ENCODE peak calls at places on chromosome 1, in five cellular contexts. M is HepG2, O is K562, R is GM23338, Y is GM12878. V is an unnamed sample.

GRCh38 chr1:230458509-230458908 is 32.4 kb upstream of the PGBD5 start:
- DNase-seq in M (no peak), O (no peak), R (no peak), Y (no peak), V (no peak)

GRCh38 chr1:109864960-109865611 is 45.6 kb upstream of the CSF1 start:
- DNase-seq in M (no peak), O (no peak), R (no peak), Y (no peak), V (no peak)

GRCh38 chr1:39701092-39701460 is 9.8 kb upstream of the HPCAL4 start:
- DNase-seq in M (no peak), O (no peak), R (peak), Y (no peak), V (no peak)

GRCh38 chr1:160961419-160961818 is 6.8 kb upstream of the ITLN2 start:
- DNase-seq in M (peak), O (no peak), R (peak), Y (no peak), V (no peak)

GRCh38 chr1:214445846-214446614 is 105.4 kb downstream of the PTPN14 start:
- DNase-seq in M (no peak), O (no peak), R (no peak), Y (no peak), V (no peak)

GRCh38 chr1:33060579-33061083 is 20.3 kb upstream of the AZIN2 start:
- DNase-seq in M (no peak), O (no peak), R (no peak), Y (no peak), V (peak)

GRCh38 chr1:31822766-31823165 is 6.9 kb upstream of the SPOCD1 start:
- DNase-seq in M (no peak), O (no peak), R (no peak), Y (no peak), V (no peak)

GRCh38 chr1:109242387-109242786 is 7.0 kb upstream of the CELSR2 start:
- DNase-seq in M (no peak), O (no peak), R (no peak), Y (no peak), V (no peak)

GRCh38 chr1:60431593-60431992 is 358.0 kb upstream of the C1orf87 start:
- DNase-seq in M (no peak), O (no peak), R (no peak), Y (no peak), V (no peak)

GRCh38 chr1:183604811-183605210 is 14.6 kb upstream of the NCF2 start:
- DNase-seq in M (no peak), O (no peak), R (no peak), Y (no peak), V (no peak)

GRCh38 chr1:47901001-47901575 is 96.1 kb downstream of the TRABD2B start:
- DNase-seq in M (no peak), O (no peak), R (no peak), Y (no peak), V (no peak)

GRCh38 chr1:52752427-52752826 is 26.2 kb downstream of the ZYG11B start:
- DNase-seq in M (no peak), O (no peak), R (no peak), Y (no peak), V (no peak)

GRCh38 chr1:66247415-66248208 is 286.3 kb upstream of the SGIP1 start:
- DNase-seq in M (no peak), O (no peak), R (no peak), Y (no peak), V (no peak)

GRCh38 chr1:181124206-181124825 is 35.8 kb downstream of the IER5 start:
- DNase-seq in M (no peak), O (no peak), R (no peak), Y (no peak), V (no peak)

GRCh38 chr1:198258491-198258890 is 101.7 kb downstream of the NEK7 start:
- DNase-seq in M (no peak), O (no peak), R (no peak), Y (peak), V (no peak)

GRCh38 chr1:174815474-174815908 is 184.3 kb upstream of the CACYBP start:
- DNase-seq in M (no peak), O (no peak), R (no peak), Y (no peak), V (no peak)

GRCh38 chr1:247518613-247518891 is 17.7 kb downstream of the OR2C3 start:
- DNase-seq in M (no peak), O (no peak), R (no peak), Y (no peak), V (no peak)

GRCh38 chr1:41428736-41429640 is 55.5 kb downstream of the EDN2 start:
- DNase-seq in M (no peak), O (no peak), R (no peak), Y (no peak), V (no peak)

GRCh38 chr1:153488731-153489130 is 28.3 kb upstream of the S100A7 start:
- DNase-seq in M (no peak), O (no peak), R (no peak), Y (no peak), V (no peak)

GRCh38 chr1:109882288-109883245 is 28.1 kb upstream of the CSF1 start:
- DNase-seq in M (peak), O (peak), R (no peak), Y (no peak), V (no peak)

GRCh38 chr1:154329152-154329521 is 3.8 kb downstream of the ATP8B2 start:
- DNase-seq in M (no peak), O (no peak), R (peak), Y (no peak), V (no peak)

GRCh38 chr1:53328490-53329182 is 766 bp upstream of the LRP8 start:
- DNase-seq in M (no peak), O (no peak), R (peak), Y (no peak), V (no peak)

GRCh38 chr1:156006666-156007376 is 13.9 kb downstream of the SSR2 start:
- DNase-seq in M (no peak), O (no peak), R (peak), Y (no peak), V (no peak)

GRCh38 chr1:156001682-156002171 is 19.0 kb downstream of the SSR2 start:
- DNase-seq in M (no peak), O (peak), R (no peak), Y (no peak), V (no peak)

GRCh38 chr1:156004843-156005593 is 15.7 kb downstream of the SSR2 start:
- DNase-seq in M (no peak), O (no peak), R (no peak), Y (no peak), V (no peak)

GRCh38 chr1:156001021-156001681 is 19.6 kb downstream of the SSR2 start:
- DNase-seq in M (peak), O (no peak), R (no peak), Y (no peak), V (no peak)

DNA sequence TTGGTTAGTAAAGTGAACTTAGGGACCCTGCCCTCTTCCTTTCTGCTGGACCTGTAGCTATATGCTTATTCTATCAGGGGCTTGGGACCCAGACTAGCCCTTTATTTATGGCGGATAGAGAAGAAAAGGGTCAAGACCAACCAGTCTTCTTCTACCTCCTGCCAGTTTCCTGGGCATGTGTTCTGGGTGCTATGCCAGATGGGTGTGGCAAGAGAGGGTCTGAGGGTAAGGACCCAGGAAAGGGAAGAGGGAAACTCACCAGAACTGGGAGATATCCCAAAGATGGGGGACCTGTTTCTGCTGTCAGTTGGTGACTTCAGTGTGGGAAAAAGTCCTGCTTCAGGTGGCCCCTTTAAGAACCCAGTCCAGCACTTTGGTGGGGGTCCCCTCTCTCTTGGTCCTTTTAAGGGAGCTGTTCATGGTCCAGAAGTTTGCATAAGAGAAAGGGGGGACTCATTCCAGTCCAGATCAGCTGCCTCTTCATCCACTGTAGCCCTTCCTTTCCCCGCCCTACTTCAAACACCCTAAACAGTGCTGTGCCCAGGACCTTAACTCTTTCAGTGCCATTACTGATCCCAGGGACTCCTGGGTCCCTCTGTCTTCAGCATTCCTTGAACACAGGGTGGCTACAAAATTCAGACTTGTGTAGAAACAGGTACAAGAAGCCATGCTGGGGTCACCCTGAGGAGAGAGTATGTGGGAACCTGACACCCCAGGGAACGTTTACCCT is 18.4 kb downstream of the SSR2 start:
- DNase-seq in M (no peak), O (no peak), R (no peak), Y (no peak), V (no peak)
- H3K4me3 ChIP-seq in M (peak), O (no peak), R (no peak), Y (no peak), V (peak)

GRCh38 chr1:18734001-18734400 is 103.4 kb downstream of the PAX7 start:
- DNase-seq in M (no peak), O (no peak), R (no peak), Y (no peak), V (no peak)

GRCh38 chr1:18734461-18735368 is 104.1 kb downstream of the PAX7 start:
- DNase-seq in M (no peak), O (no peak), R (no peak), Y (no peak), V (no peak)

GRCh38 chr1:18736958-18737357 is 106.3 kb downstream of the PAX7 start:
- DNase-seq in M (no peak), O (no peak), R (no peak), Y (no peak), V (no peak)

GRCh38 chr1:18738126-18738525 is 107.5 kb downstream of the PAX7 start:
- DNase-seq in M (no peak), O (no peak), R (no peak), Y (no peak), V (no peak)

GRCh38 chr1:18735369-18735997 is 104.8 kb downstream of the PAX7 start:
- DNase-seq in M (no peak), O (no peak), R (no peak), Y (no peak), V (no peak)
- TF ChIP-seq JUNB in M (no peak), O (no peak), R (no peak), Y (no peak), V (no peak)

DNA sequence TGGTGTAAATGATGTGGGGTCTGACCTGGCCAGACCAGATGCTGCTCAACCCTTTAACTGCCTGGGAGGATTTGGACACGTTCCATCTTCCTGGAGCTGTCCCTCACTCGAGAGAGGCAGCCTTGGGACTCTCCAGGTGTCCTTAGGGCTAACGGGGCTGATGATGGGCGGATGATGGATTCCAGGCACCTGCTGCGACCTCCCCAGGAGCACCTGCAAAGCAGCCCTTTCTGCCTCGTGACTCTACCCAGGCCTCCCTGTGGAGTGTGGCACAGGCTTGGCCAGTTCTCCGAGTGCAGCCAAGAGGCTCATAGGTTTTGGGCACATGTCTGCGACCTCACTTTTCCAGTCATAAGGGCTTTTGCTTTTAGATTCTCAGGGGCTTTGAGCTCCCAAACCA is 12.3 kb upstream of the TRIM17 start:
- DNase-seq in M (no peak), O (no peak), R (no peak), Y (no peak), V (no peak)
- H3K4me3 ChIP-seq in M (no peak), O (no peak), R (no peak), Y (no peak), V (no peak)

DNA sequence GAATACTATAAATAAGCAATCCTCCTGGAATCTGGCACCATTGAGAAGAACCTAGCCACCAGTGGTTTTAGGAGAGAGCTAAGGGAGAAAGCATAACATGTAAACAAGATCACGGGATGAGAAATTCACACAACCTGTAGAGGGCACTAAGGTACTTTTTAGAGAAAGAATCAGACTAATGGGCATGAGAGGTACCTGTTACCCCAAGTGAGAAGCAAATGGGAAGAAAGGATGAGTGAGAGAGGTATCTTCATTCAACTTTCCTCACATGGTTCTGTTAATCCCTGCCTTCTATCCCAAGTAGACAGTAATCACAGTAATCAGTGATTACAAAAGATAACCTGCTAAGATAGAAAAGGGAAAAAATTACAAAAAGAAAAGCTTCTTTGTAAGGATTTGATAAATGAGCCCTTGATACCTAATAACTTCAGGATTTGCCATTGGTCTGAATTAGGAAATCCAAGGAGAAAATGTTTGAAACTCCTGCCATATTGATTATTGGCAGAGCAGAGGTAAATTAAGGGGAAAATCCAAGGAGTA is 251.1 kb upstream of the ADGRL2 start:
- DNase-seq in M (peak), O (no peak), R (peak), Y (peak), V (peak)
- TF ChIP-seq JUNB in M (no peak), O (no peak), R (no peak), Y (no peak), V (no peak)

DNA sequence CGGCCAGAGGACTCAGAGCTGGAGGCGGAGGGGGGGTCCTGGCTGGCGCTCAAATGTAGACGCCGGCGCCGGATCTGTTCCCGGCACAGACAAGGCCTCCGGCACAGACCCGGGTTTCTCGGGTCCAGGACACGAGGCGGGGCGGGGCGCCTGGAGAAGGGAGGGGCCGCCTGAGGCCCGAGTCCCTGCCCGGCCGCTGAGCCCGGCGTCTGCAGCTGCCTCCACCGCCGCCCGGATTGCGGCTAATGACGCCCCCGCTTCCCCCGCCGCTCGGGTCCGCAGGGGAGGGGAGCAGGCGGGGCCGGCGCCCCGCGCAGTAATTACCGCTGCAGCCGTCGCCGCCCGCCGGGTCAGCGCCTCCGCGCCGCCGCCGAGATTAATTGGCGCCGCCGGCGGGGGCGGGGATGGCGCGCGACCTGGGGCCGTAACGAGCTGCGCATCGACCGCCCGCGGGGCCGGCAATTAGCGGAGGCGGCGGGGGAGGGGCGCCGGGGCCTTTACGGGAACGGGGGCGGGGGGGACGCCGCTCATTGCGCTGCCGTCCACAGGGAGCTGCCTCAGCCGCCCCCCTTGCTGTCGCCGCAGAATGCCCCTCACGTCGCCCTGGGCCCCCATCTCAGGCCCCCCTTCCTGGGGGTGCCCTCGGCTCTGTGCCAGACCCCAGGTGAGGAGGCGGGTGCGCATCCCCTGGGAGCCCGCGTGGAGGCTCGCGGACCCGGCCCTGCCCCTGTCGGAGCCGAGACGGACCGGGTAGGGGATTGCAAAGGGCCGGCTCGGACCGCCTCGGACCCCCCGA is 17.3 kb downstream of the NOC2L start:
- DNase-seq in M (peak), O (peak), R (peak), Y (no peak), V (peak)
- H3K4me3 ChIP-seq in M (peak), O (peak), R (peak), Y (no peak), V (peak)

DNA sequence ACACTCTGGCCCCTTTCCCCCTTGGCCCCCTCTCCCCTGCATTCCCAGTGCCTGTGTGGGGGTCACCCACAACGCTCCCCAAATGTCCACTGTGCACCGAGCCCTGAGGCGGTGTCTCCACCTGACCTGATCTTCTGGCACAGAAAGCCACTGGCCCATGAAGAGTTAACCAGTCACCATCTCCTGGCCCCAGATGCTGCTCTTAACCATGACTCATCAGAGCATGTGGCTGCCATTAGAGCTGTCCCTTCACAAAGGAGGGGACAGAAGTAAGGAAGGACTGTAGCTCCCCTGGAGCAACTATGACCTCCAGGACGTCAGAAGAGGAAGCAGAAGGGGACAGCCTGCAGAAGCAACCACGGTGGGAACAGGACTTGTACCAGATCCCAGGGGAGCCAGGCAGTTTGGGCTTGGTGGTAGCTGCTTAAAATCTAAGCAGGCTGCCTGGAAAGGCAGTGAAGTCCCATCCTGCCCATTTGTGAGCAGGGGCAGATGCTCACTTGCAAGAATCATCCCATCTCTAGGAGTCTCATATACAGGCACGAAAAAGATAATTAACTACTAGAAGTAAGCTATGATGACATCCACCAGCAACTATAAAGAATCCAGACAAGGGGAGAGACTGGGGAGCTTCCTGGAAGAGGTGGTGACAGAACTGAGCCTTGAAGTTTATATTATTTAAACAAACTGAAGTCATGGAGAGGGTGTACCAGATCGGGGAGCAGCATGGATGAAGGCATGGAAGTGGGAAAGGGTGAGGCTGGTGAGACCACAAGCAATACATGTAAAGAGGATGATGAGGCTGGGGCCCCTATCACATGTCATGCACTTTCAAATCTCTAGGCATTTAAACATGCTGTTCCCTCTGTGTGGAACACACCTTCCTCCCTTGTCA is 1.1 kb upstream of the TTC39A start:
- DNase-seq in M (peak), O (peak), R (peak), Y (peak), V (peak)
- TF ChIP-seq JUNB in M (no peak), O (peak), R (no peak), Y (no peak), V (no peak)

GRCh38 chr1:21198929-21199328 is 22.2 kb upstream of the EIF4G3 start:
- DNase-seq in M (no peak), O (no peak), R (no peak), Y (no peak), V (no peak)
- H3K4me3 ChIP-seq in M (no peak), O (no peak), R (no peak), Y (no peak), V (no peak)